ENCODE peak calls at places on chromosomes 11 and 22, in five cellular contexts. Q is activated CD8-positive, alpha-beta memory T cell treated with anti-CD3 and anti-CD28 coated beads, Interleukin-2, amount 50 U/mL, for 4 hours; B is stimulated activated naive CD8-positive, alpha-beta T cell treated with anti-CD3 and anti-CD28 coated beads, Interleukin-15, amount 100 ng/mL, for 72 hours; X is non-pigmented ciliary epithelial cell; M is NCI-H187 treated with DMSO at 0.1 percent for 48 hours. T is an unnamed sample.
A peak's percentile ranks its signal among the peaks of the same experiment; 100 is the strongest.

GRCh38 chr22:19730662-19731360 is 7.5 kb downstream of the GP1BB start:
- DNase-seq in Q (peak; percentile 91), B (peak; percentile 84), X (peak; percentile 19), M (no peak), T (peak; percentile 95)

GRCh38 chr11:57568330-57568766 is 876 bp upstream of the UBE2L6 start:
- DNase-seq in Q (peak; percentile 90), B (no peak), X (peak; percentile 22), M (no peak), T (no peak)

GRCh38 chr11:8229299-8230177 is 34.1 kb downstream of the LMO1 start:
- DNase-seq in Q (no peak), B (no peak), X (no peak), M (no peak), T (peak; percentile 53)

GRCh38 chr22:43232445-43232844 is 45.5 kb upstream of the TTLL12 start:
- DNase-seq in Q (no peak), B (no peak), X (no peak), M (no peak), T (no peak)

GRCh38 chr22:42357634-42358296 is 74.4 kb downstream of the NFAM1 start:
- DNase-seq in Q (no peak), B (no peak), X (no peak), M (no peak), T (no peak)

GRCh38 chr11:106786251-106786650 is 232.0 kb downstream of the GUCY1A2 start:
- DNase-seq in Q (no peak), B (no peak), X (peak; percentile 4), M (no peak), T (no peak)

GRCh38 chr22:31846161-31847115 is 92.6 kb downstream of the DEPDC5 start:
- DNase-seq in Q (no peak), B (no peak), X (peak; percentile 83), M (no peak), T (no peak)

GRCh38 chr11:10459029-10459970 is 4.2 kb downstream of the AMPD3 start:
- DNase-seq in Q (peak; percentile 55), B (peak; percentile 80), X (no peak), M (no peak), T (no peak)

GRCh38 chr22:36386351-36386899 is 1.3 kb downstream of the MYH9 start:
- DNase-seq in Q (peak; percentile 52), B (peak; percentile 90), X (no peak), M (no peak), T (peak; percentile 89)

GRCh38 chr11:71103266-71103665 is 149.1 kb downstream of the SHANK2 start:
- DNase-seq in Q (no peak), B (no peak), X (no peak), M (no peak), T (peak; percentile 51)

GRCh38 chr22:50604623-50605348 is 4.2 kb downstream of the MAPK8IP2 start:
- DNase-seq in Q (no peak), B (no peak), X (no peak), M (no peak), T (peak; percentile 65)

GRCh38 chr11:2113776-2114175 is 25.4 kb downstream of the IGF2 start:
- DNase-seq in Q (no peak), B (no peak), X (no peak), M (no peak), T (no peak)

GRCh38 chr11:112392860-112393259 is 132.2 kb upstream of the PLET1 start:
- DNase-seq in Q (no peak), B (no peak), X (no peak), M (peak; percentile 79), T (no peak)

GRCh38 chr22:41302016-41302767 is 867 bp downstream of the ZC3H7B start:
- DNase-seq in Q (peak; percentile 24), B (no peak), X (no peak), M (no peak), T (peak; percentile 78)

GRCh38 chr22:35719212-35719869 is 1.7 kb downstream of the APOL5 start:
- DNase-seq in Q (no peak), B (no peak), X (no peak), M (no peak), T (no peak)

GRCh38 chr22:20530368-20531153 is 23.2 kb downstream of the MED15 start:
- DNase-seq in Q (no peak), B (no peak), X (no peak), M (no peak), T (no peak)

GRCh38 chr11:1881442-1882264 is 10.0 kb downstream of the PRR33 start:
- DNase-seq in Q (peak; percentile 14), B (peak; percentile 13), X (no peak), M (no peak), T (peak; percentile 91)

GRCh38 chr11:84788220-84788619 is 838.9 kb downstream of the DLG2 start:
- DNase-seq in Q (no peak), B (no peak), X (no peak), M (no peak), T (no peak)

GRCh38 chr11:76799061-76799804 is 16.1 kb downstream of the TSKU start:
- DNase-seq in Q (peak; percentile 71), B (peak; percentile 81), X (no peak), M (no peak), T (peak; percentile 95)

GRCh38 chr11:34546511-34547206 is 33.1 kb upstream of the ELF5 start:
- DNase-seq in Q (no peak), B (no peak), X (no peak), M (no peak), T (no peak)

GRCh38 chr11:8709002-8709672 is 26.5 kb downstream of the RPL27A start:
- DNase-seq in Q (no peak), B (no peak), X (no peak), M (no peak), T (no peak)

GRCh38 chr11:134711563-134711962 is 299.5 kb upstream of the B3GAT1 start:
- DNase-seq in Q (no peak), B (no peak), X (no peak), M (no peak), T (no peak)

GRCh38 chr22:19959043-19959586 is 17.5 kb upstream of the TXNRD2 start:
- DNase-seq in Q (no peak), B (no peak), X (no peak), M (no peak), T (peak; percentile 80)

GRCh38 chr22:30865656-30866055 is 102.9 kb downstream of the MORC2 start:
- DNase-seq in Q (no peak), B (peak; percentile 4), X (no peak), M (no peak), T (peak; percentile 42)

GRCh38 chr11:73426184-73426845 is 50.1 kb downstream of the RELT start:
- DNase-seq in Q (no peak), B (no peak), X (no peak), M (no peak), T (no peak)

GRCh38 chr22:32416556-32417085 is 4.6 kb upstream of the RTCB start:
- DNase-seq in Q (no peak), B (no peak), X (no peak), M (no peak), T (no peak)

GRCh38 chr11:128334311-128335044 is 252.9 kb downstream of the ETS1 start:
- DNase-seq in Q (no peak), B (no peak), X (no peak), M (no peak), T (peak; percentile 87)

GRCh38 chr11:6410695-6411430 is 8.0 kb downstream of the APBB1 start:
- DNase-seq in Q (no peak), B (no peak), X (no peak), M (no peak), T (peak; percentile 71)

GRCh38 chr11:94153320-94153719 is 24.7 kb downstream of the PANX1 start:
- DNase-seq in Q (no peak), B (no peak), X (no peak), M (no peak), T (no peak)

GRCh38 chr11:61966673-61967176 is 709 bp downstream of the FTH1 start:
- DNase-seq in Q (no peak), B (peak; percentile 40), X (no peak), M (no peak), T (peak; percentile 85)

GRCh38 chr11:76307416-76307815 is 73.5 kb downstream of the THAP12 start:
- DNase-seq in Q (no peak), B (no peak), X (no peak), M (no peak), T (no peak)

GRCh38 chr22:23237201-23237798 is 57.0 kb downstream of the BCR start:
- DNase-seq in Q (no peak), B (no peak), X (no peak), M (no peak), T (no peak)

GRCh38 chr22:43004362-43005035 is 10.4 kb downstream of the PACSIN2 start:
- DNase-seq in Q (no peak), B (peak; percentile 21), X (no peak), M (no peak), T (peak; percentile 58)

GRCh38 chr22:42468841-42469240 is 36.6 kb upstream of the NFAM1 start:
- DNase-seq in Q (no peak), B (no peak), X (no peak), M (no peak), T (no peak)

GRCh38 chr11:94897330-94897768 is 76.0 kb downstream of the CWC15 start:
- DNase-seq in Q (peak; percentile 37), B (peak; percentile 31), X (no peak), M (peak; percentile 25), T (no peak)